ENCODE peak calls at places on chromosome 11, in four cellular contexts. One of them, this sample, is unnamed.

GRCh38 chr11:63564785-63565350 is 1.7 kb upstream of the PLAAT2 start:
- DNase-seq in prostate gland: peak
- DNase-seq in spleen: no peak
- DNase-seq in A549: no peak
- DNase-seq in this sample: no peak

GRCh38 chr11:121031167-121031566 is 7.3 kb downstream of the TBCEL start:
- DNase-seq in A549: no peak
- DNase-seq in spleen: no peak
- DNase-seq in prostate gland: no peak
- DNase-seq in this sample: no peak

GRCh38 chr11:66842501-66842895 is 743 bp upstream of the RCE1 start:
- DNase-seq in prostate gland: no peak
- DNase-seq in spleen: no peak
- DNase-seq in A549: no peak
- DNase-seq in this sample: no peak

GRCh38 chr11:88508808-88509581 is 171.5 kb upstream of the CTSC start:
- DNase-seq in prostate gland: no peak
- DNase-seq in spleen: peak
- DNase-seq in A549: no peak
- DNase-seq in this sample: no peak

GRCh38 chr11:8793114-8793777 is 110.7 kb downstream of the RPL27A start:
- DNase-seq in A549: no peak
- DNase-seq in spleen: no peak
- DNase-seq in prostate gland: no peak
- DNase-seq in this sample: no peak

GRCh38 chr11:86492370-86493030 is 117.8 kb downstream of the CCDC81 start:
- DNase-seq in A549: no peak
- DNase-seq in prostate gland: no peak
- DNase-seq in spleen: no peak
- DNase-seq in this sample: no peak

GRCh38 chr11:19060629-19061028 is at the start of gene MRGPRX2:
- DNase-seq in spleen: no peak
- DNase-seq in prostate gland: no peak
- DNase-seq in A549: no peak
- DNase-seq in this sample: no peak

GRCh38 chr11:73361953-73362776 is 14.0 kb upstream of the RELT start:
- DNase-seq in spleen: no peak
- DNase-seq in prostate gland: no peak
- DNase-seq in A549: no peak
- DNase-seq in this sample: no peak

GRCh38 chr11:24196733-24197132 is 300.1 kb upstream of the LUZP2 start:
- DNase-seq in prostate gland: no peak
- DNase-seq in A549: no peak
- DNase-seq in spleen: no peak
- DNase-seq in this sample: no peak

GRCh38 chr11:67312187-67313021 is 9.1 kb downstream of the SSH3 start:
- DNase-seq in prostate gland: peak
- DNase-seq in A549: no peak
- DNase-seq in spleen: peak
- DNase-seq in this sample: peak

GRCh38 chr11:1706634-1707400 is 9.8 kb downstream of the KRTAP5-6 start:
- DNase-seq in A549: peak
- DNase-seq in spleen: peak
- DNase-seq in prostate gland: no peak
- DNase-seq in this sample: no peak

GRCh38 chr11:45928535-45929215 is 6.2 kb downstream of the LARGE2 start:
- DNase-seq in spleen: peak
- DNase-seq in A549: no peak
- DNase-seq in prostate gland: no peak
- DNase-seq in this sample: peak

GRCh38 chr11:125348704-125349635 is 147.1 kb downstream of the FEZ1 start:
- DNase-seq in spleen: peak
- DNase-seq in prostate gland: peak
- DNase-seq in A549: peak
- DNase-seq in this sample: peak

GRCh38 chr11:33594188-33594587 is 106.4 kb downstream of the C11orf91 start:
- DNase-seq in A549: no peak
- DNase-seq in spleen: no peak
- DNase-seq in prostate gland: no peak
- DNase-seq in this sample: no peak

GRCh38 chr11:61919841-61920631 is 2.7 kb upstream of the RAB3IL1 start:
- DNase-seq in spleen: peak
- DNase-seq in prostate gland: no peak
- DNase-seq in A549: peak
- DNase-seq in this sample: no peak

GRCh38 chr11:74546752-74547151 is 45.6 kb upstream of the POLD3 start:
- DNase-seq in spleen: no peak
- DNase-seq in prostate gland: peak
- DNase-seq in A549: no peak
- DNase-seq in this sample: peak

GRCh38 chr11:128513915-128514681 is 73.3 kb downstream of the ETS1 start:
- DNase-seq in prostate gland: no peak
- DNase-seq in spleen: no peak
- DNase-seq in A549: no peak
- DNase-seq in this sample: no peak

DNA sequence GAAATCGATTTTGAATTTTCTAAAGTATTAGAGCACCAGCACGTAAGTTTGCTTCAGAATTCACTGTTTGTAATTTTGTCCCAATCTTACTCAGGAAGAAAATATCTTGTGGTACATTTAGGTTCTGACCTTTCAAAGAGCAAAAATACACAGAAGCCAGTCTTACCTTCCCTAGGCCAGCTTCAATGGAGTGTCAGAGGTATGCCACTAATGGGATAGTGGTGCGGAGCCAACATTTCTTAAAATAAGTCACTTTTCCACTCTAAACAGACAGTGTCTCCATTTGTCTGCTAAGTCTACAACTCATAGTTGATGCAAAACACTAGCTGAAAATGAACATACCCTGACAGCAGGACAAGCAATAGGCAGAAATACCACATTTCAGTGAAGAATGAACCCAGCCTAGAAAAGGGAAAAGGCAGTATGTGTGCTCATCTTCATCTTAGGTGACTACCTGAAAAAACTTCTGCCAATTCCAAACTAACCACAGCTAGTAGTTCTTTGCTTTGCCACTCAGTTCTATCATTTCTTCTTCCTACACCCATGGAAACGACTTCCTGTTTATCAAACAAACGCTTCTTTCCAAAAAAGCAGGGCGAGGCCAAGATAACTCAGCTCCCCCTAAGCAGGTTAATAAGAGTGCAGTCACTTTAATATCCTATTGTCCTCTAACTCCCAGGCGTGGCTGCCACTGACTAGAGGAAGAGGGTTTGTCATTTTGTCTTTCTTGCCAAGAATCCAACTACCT is 94.0 kb upstream of the APOA1 start:
- DNase-seq in spleen: no peak
- DNase-seq in prostate gland: no peak
- DNase-seq in A549: no peak
- DNase-seq in this sample: peak
- H3K27ac ChIP-seq in spleen: peak
- H3K27ac ChIP-seq in prostate gland: no peak
- H3K27ac ChIP-seq in A549: no peak
- H3K27ac ChIP-seq in this sample: no peak

DNA sequence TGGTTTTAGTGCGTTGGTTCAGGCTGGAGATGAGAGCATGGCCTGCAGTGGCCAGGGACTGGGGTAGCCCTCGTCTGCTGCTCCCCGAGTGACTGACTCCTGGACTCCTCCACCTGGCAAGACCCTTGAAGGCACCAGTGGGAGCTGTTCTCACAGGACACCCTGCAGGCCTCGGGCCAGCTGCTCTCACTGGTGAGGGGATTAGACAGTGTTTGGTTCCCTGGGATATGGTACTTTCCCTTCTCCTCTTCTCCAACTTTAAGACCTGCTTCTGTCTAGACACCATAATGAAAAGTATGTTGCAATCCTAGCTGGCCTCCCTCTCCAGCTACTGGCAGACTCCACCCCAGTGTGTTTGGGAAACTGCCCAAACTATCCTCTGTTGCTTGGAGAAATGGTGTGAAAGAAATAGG is 168.8 kb upstream of the CADM1 start:
- DNase-seq in prostate gland: peak
- DNase-seq in spleen: no peak
- DNase-seq in A549: no peak
- DNase-seq in this sample: no peak
- TF ChIP-seq CTCF in prostate gland: no peak
- TF ChIP-seq CTCF in spleen: no peak
- TF ChIP-seq CTCF in A549: no peak
- TF ChIP-seq CTCF in this sample: no peak

GRCh38 chr11:114150671-114151070 is 91.2 kb downstream of the ZBTB16 start:
- DNase-seq in prostate gland: no peak
- DNase-seq in spleen: no peak
- DNase-seq in A549: no peak
- DNase-seq in this sample: no peak
- H3K27ac ChIP-seq in prostate gland: peak
- H3K27ac ChIP-seq in spleen: no peak
- H3K27ac ChIP-seq in A549: no peak
- H3K27ac ChIP-seq in this sample: peak

GRCh38 chr11:13777341-13777985 is 109.0 kb downstream of the FAR1 start:
- DNase-seq in spleen: no peak
- DNase-seq in A549: no peak
- DNase-seq in prostate gland: no peak
- DNase-seq in this sample: no peak

GRCh38 chr11:13775471-13775870 is 107.0 kb downstream of the FAR1 start:
- DNase-seq in prostate gland: no peak
- DNase-seq in spleen: no peak
- DNase-seq in A549: no peak
- DNase-seq in this sample: no peak

GRCh38 chr11:13772223-13773046 is 104.0 kb downstream of the FAR1 start:
- DNase-seq in prostate gland: peak
- DNase-seq in spleen: no peak
- DNase-seq in A549: peak
- DNase-seq in this sample: peak

GRCh38 chr11:13778345-13778744 is 109.9 kb downstream of the FAR1 start:
- DNase-seq in spleen: no peak
- DNase-seq in A549: no peak
- DNase-seq in prostate gland: no peak
- DNase-seq in this sample: no peak

DNA sequence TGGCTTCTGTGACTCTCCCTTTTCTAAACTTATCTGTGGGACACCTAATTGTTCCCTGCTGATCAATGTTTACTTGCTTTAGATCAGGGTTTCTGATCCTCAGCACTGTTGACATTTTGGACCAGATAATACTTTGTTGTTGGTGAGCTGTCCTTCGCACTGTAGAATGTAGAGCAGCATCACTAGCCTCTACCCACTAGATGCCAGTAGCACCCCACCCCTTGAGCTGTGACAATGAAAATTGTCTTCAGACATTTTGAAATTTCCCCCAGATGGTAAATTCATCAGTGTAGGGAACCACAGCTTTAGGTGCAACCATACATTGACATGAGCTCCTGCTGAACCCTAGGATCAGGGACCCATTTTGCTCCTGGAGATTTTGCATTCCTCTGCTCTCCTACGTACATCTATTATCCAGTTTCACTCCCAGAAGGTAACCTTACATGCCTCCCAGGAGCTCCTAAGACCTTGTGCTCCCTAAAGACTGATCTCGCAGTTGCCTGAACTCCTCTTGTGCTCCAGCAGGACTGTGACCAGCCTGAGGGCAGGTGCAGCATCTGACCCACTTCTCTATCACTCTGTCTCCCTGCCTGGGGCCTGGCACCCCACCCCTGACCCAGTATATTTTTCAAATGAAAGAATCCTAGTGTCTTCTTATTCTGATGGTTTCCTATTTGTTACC is 107.8 kb downstream of the FAR1 start:
- DNase-seq in spleen: no peak
- DNase-seq in A549: no peak
- DNase-seq in prostate gland: no peak
- DNase-seq in this sample: no peak
- TF ChIP-seq CTCF in spleen: no peak
- TF ChIP-seq CTCF in A549: peak
- TF ChIP-seq CTCF in prostate gland: no peak
- TF ChIP-seq CTCF in this sample: no peak

This sample was measured in RWPE1.